ENCODE peak calls at places on chromosomes 2 and 18, in ten cellular contexts. R is cardiac fibroblast, V is A549, H is AG04450, Z is stomach, Q is thyroid gland, G is PC-3, B is RWPE1, J is left ventricle myocardium inferior, N is body of pancreas. T is an unnamed sample.

GRCh38 chr2:226030369-226031077 is 631.0 kb downstream of the NYAP2 start:
- DNase-seq in B (peak), Q (peak), V (no peak), Z (no peak), N (no peak), R (no peak), G (no peak), J (no peak), H (no peak), T (no peak)

GRCh38 chr2:3682811-3683210 is 20.6 kb upstream of the DCDC2C start:
- DNase-seq in V (no peak), G (no peak), Z (no peak), R (no peak), Q (no peak), N (no peak), B (no peak), J (no peak), H (no peak), T (no peak)

GRCh38 chr2:26302846-26303245 is 43.1 kb upstream of the SELENOI start:
- DNase-seq in G (peak), V (no peak), H (no peak), J (peak), R (no peak), Q (peak), Z (peak), N (no peak), B (peak), T (no peak)

GRCh38 chr2:100413586-100413985 is 3.9 kb downstream of the CHST10 start:
- DNase-seq in B (no peak), Z (no peak), V (no peak), N (no peak), Q (no peak), H (no peak), R (no peak), G (no peak), J (no peak), T (no peak)

GRCh38 chr2:119921825-119922224 is 91.1 kb upstream of the EPB41L5 start:
- DNase-seq in G (no peak), H (no peak), R (no peak), N (no peak), Q (no peak), V (no peak), Z (no peak), J (no peak), B (no peak), T (no peak)

GRCh38 chr2:46861916-46862315 is 53.7 kb downstream of the MCFD2 start:
- DNase-seq in N (no peak), J (no peak), G (no peak), H (no peak), B (no peak), Q (no peak), R (no peak), Z (no peak), V (no peak), T (no peak)

GRCh38 chr2:209476367-209477191 is 52.7 kb downstream of the MAP2 start:
- DNase-seq in J (no peak), B (no peak), G (no peak), N (peak), Z (peak), R (peak), V (peak), Q (peak), H (no peak), T (no peak)

GRCh38 chr18:59006461-59007067 is 133.1 kb upstream of the SEC11C start:
- DNase-seq in B (no peak), J (no peak), Z (no peak), Q (no peak), R (peak), G (no peak), H (no peak), V (no peak), N (no peak), T (no peak)

DNA sequence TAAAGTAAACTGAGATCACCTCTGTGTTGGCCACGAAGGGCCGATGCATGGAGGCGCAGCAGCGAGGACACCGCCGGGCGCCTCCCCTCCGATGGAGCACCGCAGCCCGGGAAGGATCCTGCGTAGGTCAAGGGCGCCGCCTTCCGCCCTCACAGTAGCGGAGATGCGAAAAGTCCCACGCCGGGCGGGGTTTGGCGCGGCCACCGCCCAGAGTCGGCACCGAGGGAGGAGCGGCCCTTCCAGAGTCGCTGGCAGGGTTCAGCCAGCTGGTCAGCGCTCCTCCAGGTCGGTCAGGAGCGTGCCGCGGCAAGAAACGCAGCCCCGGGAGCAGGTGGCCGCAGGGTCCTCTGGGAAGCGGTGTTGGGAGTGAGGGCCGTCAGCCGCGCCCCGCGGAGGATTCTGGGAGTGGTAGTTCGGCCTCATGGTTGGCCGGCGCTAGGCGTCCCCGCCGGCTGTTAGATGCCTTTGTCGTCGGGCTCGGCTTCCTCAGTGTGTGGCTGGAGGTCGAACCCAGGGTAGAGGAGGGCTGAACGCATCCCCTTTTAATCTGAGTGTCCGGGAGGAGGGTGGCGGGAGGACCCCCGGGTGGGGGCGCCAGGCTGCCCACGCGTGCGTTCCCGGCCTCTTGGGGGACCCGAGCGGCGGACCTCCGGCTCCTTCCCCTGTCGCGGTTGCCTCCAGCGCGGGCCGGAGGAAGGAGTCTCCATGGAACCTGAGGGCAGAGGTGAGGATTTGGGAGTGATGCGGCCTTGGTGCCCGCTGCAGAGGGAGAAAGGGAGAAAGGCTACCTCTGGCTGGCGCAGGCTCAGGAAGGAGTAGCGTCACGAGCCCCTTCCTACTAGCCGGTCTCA is at the start of gene ZNF892:
- DNase-seq in B (peak), H (peak), N (peak), R (peak), Z (peak), J (peak), G (no peak), V (peak), Q (peak), T (peak)
- TF ChIP-seq CTCF in B (peak), H (peak), N (peak), R (peak), Z (peak), J (peak), G (no peak), V (peak), Q (peak), T (no peak)

GRCh38 chr2:173802518-173802917 is 162.7 kb downstream of the SP3 start:
- DNase-seq in G (no peak), H (no peak), R (no peak), B (no peak), J (no peak), N (no peak), Z (no peak), V (no peak), Q (no peak), T (no peak)
- TF ChIP-seq CTCF in G (no peak), H (peak), R (no peak), B (no peak), J (no peak), N (no peak), Z (no peak), V (no peak), Q (no peak), T (no peak)

DNA sequence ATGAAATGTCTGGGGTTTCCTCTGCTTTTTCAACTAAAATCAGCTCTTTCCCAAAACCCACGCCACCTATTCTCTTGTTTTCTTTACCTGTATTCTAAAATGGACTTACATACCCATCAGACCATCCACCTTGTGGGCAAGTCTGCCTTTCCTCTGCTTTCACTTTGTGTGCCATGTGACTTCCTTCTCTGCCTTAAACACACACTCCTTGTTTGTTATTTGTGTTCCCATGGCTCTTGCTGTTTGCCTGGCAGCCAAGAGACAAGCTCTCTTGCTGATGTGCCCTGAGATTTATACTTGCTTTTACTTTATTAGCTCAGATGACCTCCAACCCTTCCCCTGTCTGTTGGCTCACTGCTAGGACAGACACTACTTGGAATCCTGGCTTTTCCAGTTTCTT is 309.7 kb upstream of the LRRTM4 start:
- DNase-seq in H (no peak), V (no peak), R (no peak), Q (no peak), J (no peak), Z (no peak), N (no peak), G (no peak), B (no peak), T (no peak)
- TF ChIP-seq CTCF in H (no peak), V (no peak), R (no peak), Q (no peak), J (no peak), Z (no peak), N (no peak), G (no peak), B (no peak), T (no peak)

DNA sequence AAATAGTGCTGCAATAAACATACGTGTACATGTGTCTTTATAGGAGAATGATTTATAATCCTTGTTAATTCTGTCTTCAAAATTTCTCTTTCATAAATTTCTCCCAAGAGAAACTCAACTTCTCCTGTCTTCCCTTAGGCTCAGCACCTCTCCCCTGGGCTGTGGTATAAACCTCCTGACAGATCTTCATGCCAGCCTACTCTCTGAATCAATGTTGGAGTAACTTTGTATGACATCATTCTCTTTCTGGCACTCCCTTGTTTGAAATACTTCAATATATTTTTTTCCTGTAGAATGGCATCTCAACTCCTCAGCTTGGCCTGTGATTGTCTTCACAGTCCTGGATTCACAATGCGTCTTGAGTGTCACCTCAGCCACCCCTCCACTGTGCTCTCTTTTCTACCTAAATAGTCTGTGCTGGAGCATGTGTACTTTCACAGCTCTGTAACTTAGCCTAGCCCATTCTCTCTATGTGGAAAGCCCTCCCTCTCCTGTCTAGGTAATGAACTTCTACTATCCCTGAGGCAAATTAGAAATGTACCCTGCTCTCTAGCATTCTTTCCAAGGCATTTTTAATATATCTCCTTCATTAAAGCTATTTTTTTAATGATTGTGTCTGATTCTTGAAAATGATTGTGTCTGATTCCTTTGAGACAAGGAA is 649.9 kb upstream of the FANCL start:
- DNase-seq in R (no peak), Q (no peak), B (no peak), G (no peak), N (no peak), Z (no peak), V (no peak), H (no peak), J (no peak), T (no peak)
- TF ChIP-seq CTCF in R (no peak), Q (no peak), B (no peak), G (no peak), N (no peak), Z (no peak), V (no peak), H (no peak), J (no peak), T (no peak)

DNA sequence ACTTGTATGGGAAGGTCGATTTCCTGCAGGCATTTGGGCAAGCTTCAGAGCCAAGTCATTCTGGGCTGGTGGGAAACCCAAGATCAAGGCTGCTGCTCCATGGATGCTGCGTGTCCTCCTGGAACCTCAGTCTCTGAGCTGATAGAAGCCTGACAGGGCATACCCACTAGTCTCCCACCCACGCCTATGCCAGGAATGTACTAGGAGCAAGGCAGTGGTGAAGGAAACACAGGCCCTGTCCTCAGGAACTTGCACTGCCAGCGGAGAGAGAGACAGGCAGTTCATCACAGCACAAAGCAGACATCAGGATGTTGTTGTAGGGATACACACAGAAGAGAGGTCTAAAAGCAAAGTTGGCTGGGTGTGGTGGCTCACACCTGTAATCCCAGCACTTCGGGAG is 84.2 kb downstream of the PLB1 start:
- DNase-seq in Q (no peak), J (no peak), G (no peak), V (no peak), Z (no peak), R (no peak), H (no peak), B (no peak), N (no peak), T (no peak)
- TF ChIP-seq CTCF in Q (no peak), J (no peak), G (no peak), V (no peak), Z (no peak), R (no peak), H (no peak), B (no peak), N (no peak), T (no peak)

T was measured in mesothelial cell of epicardium.